ENCODE peak calls at places on chromosomes 4 and X, in six cellular contexts. Y, E, Q, B, T and D are unnamed samples.

GRCh38 chrX:17242470-17242869 is 132.5 kb upstream of the NHS start:
- DNase-seq in E (no peak), T (peak), Y (peak), Q (peak), B (peak), D (peak)

GRCh38 chr4:100848865-100849264 is 331.0 kb upstream of the EMCN start:
- DNase-seq in T (no peak), Y (no peak), E (no peak), B (peak), Q (no peak), D (no peak)

GRCh38 chr4:139416073-139416673 is 37.7 kb upstream of the RAB33B start:
- DNase-seq in E (no peak), Q (peak), T (no peak), Y (peak), B (no peak), D (peak)

GRCh38 chr4:91630764-91631163 is 673.0 kb upstream of the GRID2 start:
- DNase-seq in Q (no peak), T (no peak), E (no peak), Y (no peak), B (no peak), D (no peak)

GRCh38 chr4:39637572-39638357 is 900 bp downstream of the SMIM14 start:
- DNase-seq in T (peak), Q (peak), Y (no peak), B (peak), E (no peak), D (peak)

GRCh38 chr4:157888281-157888680 is 284.5 kb downstream of the GASK1B start:
- DNase-seq in T (no peak), Y (no peak), Q (no peak), E (no peak), B (no peak), D (no peak)

GRCh38 chr4:8645753-8646124 is 53.2 kb downstream of the CPZ start:
- DNase-seq in Y (no peak), Q (no peak), E (no peak), B (no peak), T (no peak), D (no peak)

GRCh38 chr4:6107886-6108285 is 89.7 kb upstream of the C4orf50 start:
- DNase-seq in Y (no peak), Q (no peak), T (no peak), B (no peak), E (no peak), D (no peak)

GRCh38 chr4:118033148-118034060 is 882 bp upstream of the NDST3 start:
- DNase-seq in Q (no peak), Y (no peak), B (peak), E (no peak), T (peak), D (peak)

GRCh38 chrX:72201836-72202536 is 20.4 kb downstream of the PIN4 start:
- DNase-seq in Y (no peak), B (no peak), E (no peak), T (no peak), Q (no peak), D (peak)

GRCh38 chr4:87819281-87819919 is 13.4 kb upstream of the MEPE start:
- DNase-seq in Y (no peak), T (no peak), B (no peak), Q (no peak), E (no peak), D (peak)

GRCh38 chr4:158826882-158827281 is 58.1 kb downstream of the FNIP2 start:
- DNase-seq in Y (no peak), B (no peak), E (no peak), T (no peak), Q (no peak), D (no peak)

GRCh38 chrX:69029696-69030245 is 135.5 kb downstream of the PJA1 start:
- DNase-seq in Q (no peak), E (no peak), B (no peak), Y (no peak), T (no peak), D (no peak)

GRCh38 chr4:23789765-23790164 is 100.1 kb downstream of the PPARGC1A start:
- DNase-seq in B (no peak), E (no peak), Y (no peak), T (no peak), Q (no peak), D (peak)

GRCh38 chr4:10584042-10584441 is 100.5 kb downstream of the CLNK start:
- DNase-seq in B (peak), Q (no peak), Y (no peak), T (no peak), E (no peak), D (peak)

GRCh38 chrX:40202456-40202855 is 104.7 kb upstream of the BCOR start:
- DNase-seq in E (no peak), Y (no peak), B (no peak), Q (peak), T (no peak), D (no peak)

GRCh38 chrX:1418901-1419544 is 27.1 kb upstream of the SLC25A6 start:
- DNase-seq in E (no peak), Y (no peak), T (no peak), B (no peak), Q (no peak), D (no peak)

GRCh38 chr4:7335363-7336066 is 99.2 kb downstream of the PSAPL1 start:
- DNase-seq in Q (peak), E (no peak), B (peak), Y (no peak), T (peak), D (no peak)

GRCh38 chr4:92339671-92340070 is 35.9 kb downstream of the GRID2 start:
- DNase-seq in Y (no peak), B (no peak), Q (no peak), T (no peak), E (no peak), D (peak)

GRCh38 chrX:102712216-102712966 is at the start of gene GPRASP2:
- DNase-seq in T (peak), Q (peak), Y (peak), B (no peak), E (no peak), D (peak)

GRCh38 chrX:52811065-52811625 is at the start of gene XAGE5:
- DNase-seq in Y (no peak), B (no peak), E (no peak), Q (no peak), T (no peak), D (no peak)

GRCh38 chr4:108685036-108685686 is 34.8 kb downstream of the OSTC start:
- DNase-seq in T (no peak), E (no peak), B (no peak), Y (no peak), Q (no peak), D (peak)

GRCh38 chr4:101019941-101020401 is 327.4 kb downstream of the PPP3CA start:
- DNase-seq in Q (peak), E (no peak), T (no peak), B (no peak), Y (peak), D (peak)

GRCh38 chr4:128787509-128788311 is 21.8 kb upstream of the JADE1 start:
- DNase-seq in E (no peak), Y (no peak), B (no peak), Q (no peak), T (no peak), D (no peak)

GRCh38 chrX:110418220-110418856 is 59.7 kb downstream of the RTL9 start:
- DNase-seq in Q (no peak), E (no peak), Y (no peak), B (no peak), T (peak), D (peak)

GRCh38 chr4:88075336-88075735 is 67.9 kb downstream of the PKD2 start:
- DNase-seq in B (no peak), E (no peak), Y (no peak), Q (no peak), T (no peak), D (no peak)

GRCh38 chr4:149512489-149512888 is 303.2 kb downstream of the IQCM start:
- DNase-seq in B (no peak), Y (no peak), T (no peak), E (no peak), Q (no peak), D (peak)

GRCh38 chr4:86924805-86925204 is 10.0 kb upstream of the AFF1 start:
- DNase-seq in E (no peak), Q (no peak), B (no peak), Y (no peak), T (no peak), D (peak)

GRCh38 chr4:174170906-174171305 is 112.6 kb downstream of the FBXO8 start:
- DNase-seq in Q (no peak), B (no peak), E (no peak), Y (no peak), T (no peak), D (no peak)

GRCh38 chr4:71231073-71231752 is 107.6 kb upstream of the SLC4A4 start:
- DNase-seq in E (no peak), T (no peak), Y (no peak), Q (no peak), B (no peak), D (no peak)

GRCh38 chrX:154458116-154458953 is at the start of gene PLXNA3:
- DNase-seq in B (peak), Q (peak), T (peak), E (no peak), Y (peak), D (no peak)

GRCh38 chrX:45986971-45987370 is 558.2 kb downstream of the ZNF674 start:
- DNase-seq in B (no peak), Q (no peak), Y (no peak), T (no peak), E (no peak), D (peak)

GRCh38 chr4:165879581-165879980 is 6.5 kb downstream of the TLL1 start:
- DNase-seq in Y (no peak), E (no peak), Q (no peak), T (no peak), B (no peak), D (no peak)

GRCh38 chrX:40176256-40176978 is 78.7 kb upstream of the BCOR start:
- DNase-seq in Y (peak), T (peak), Q (peak), B (peak), E (no peak), D (peak)

GRCh38 chrX:123731258-123731986 is 1.4 kb downstream of the THOC2 start:
- DNase-seq in B (peak), Q (peak), T (no peak), Y (no peak), E (no peak), D (peak)

GRCh38 chr4:29756966-29757365 is 963.2 kb upstream of the PCDH7 start:
- DNase-seq in T (no peak), B (no peak), Y (no peak), E (no peak), Q (no peak), D (no peak)

GRCh38 chr4:54332577-54332976 is 103.5 kb downstream of the PDGFRA start:
- DNase-seq in B (no peak), Y (no peak), T (no peak), E (no peak), Q (no peak), D (no peak)